ENCODE peak calls at places on chromosomes 5 and 9, in four cellular contexts. F, J, Y and G are unnamed samples.

GRCh38 chr5:53017383-53017782 is 28.2 kb downstream of the ITGA2 start:
- DNase-seq in Y (no peak), F (no peak), J (no peak), G (no peak)

GRCh38 chr9:1366300-1366699 is 316.1 kb downstream of the DMRT2 start:
- DNase-seq in J (no peak), F (no peak), Y (no peak), G (no peak)

GRCh38 chr5:18105449-18105848 is 471.2 kb downstream of the TAF11L14 start:
- DNase-seq in J (no peak), F (no peak), Y (no peak), G (no peak)

GRCh38 chr9:114694146-114694545 is 12.2 kb upstream of the TEX48 start:
- DNase-seq in Y (no peak), F (peak; percentile 23), J (no peak), G (no peak)

GRCh38 chr9:113887436-113887835 is 11.3 kb downstream of the ZNF618 start:
- DNase-seq in F (no peak), Y (no peak), J (no peak), G (no peak)

GRCh38 chr9:98922721-98923435 is 20.8 kb upstream of the COL15A1 start:
- DNase-seq in J (no peak), F (peak; percentile 42), Y (no peak), G (no peak)

GRCh38 chr5:169020102-169020501 is 280.8 kb downstream of the SLIT3 start:
- DNase-seq in F (no peak), J (no peak), Y (no peak), G (peak; percentile 58)

GRCh38 chr5:133642153-133642552 is 29.8 kb upstream of the FSTL4 start:
- DNase-seq in Y (no peak), F (no peak), J (no peak), G (no peak)

GRCh38 chr5:74581988-74582365 is 58.6 kb downstream of the ENC1 start:
- DNase-seq in J (no peak), F (no peak), Y (no peak), G (no peak)

GRCh38 chr9:78371981-78372380 is 75.1 kb downstream of the PSAT1 start:
- DNase-seq in F (no peak), J (no peak), Y (no peak), G (no peak)

GRCh38 chr5:42950466-42951168 is 89.5 kb downstream of the ANXA2R start:
- DNase-seq in Y (no peak), F (peak; percentile 100), J (no peak), G (peak; percentile 97)

GRCh38 chr9:127937383-127938297 is at the start of gene DPM2:
- DNase-seq in J (peak; percentile 73), Y (no peak), F (peak; percentile 81), G (peak; percentile 93)

GRCh38 chr5:21661129-21661528 is 1192.0 kb downstream of the CDH12 start:
- DNase-seq in F (peak; percentile 62), J (no peak), Y (no peak), G (no peak)

GRCh38 chr5:115551415-115551814 is 6.8 kb upstream of the FEM1C start:
- DNase-seq in Y (no peak), J (no peak), F (no peak), G (peak; percentile 29)

GRCh38 chr9:132210472-132211145 is 48.8 kb downstream of the NTNG2 start:
- DNase-seq in F (peak; percentile 94), Y (no peak), J (no peak), G (no peak)

GRCh38 chr9:108477538-108478006 is 378.2 kb downstream of the ACTL7B start:
- DNase-seq in F (peak; percentile 87), J (peak; percentile 32), Y (no peak), G (peak; percentile 82)

GRCh38 chr9:92637886-92638620 is 31.9 kb downstream of the IPPK start:
- DNase-seq in J (no peak), Y (no peak), F (no peak), G (no peak)

GRCh38 chr9:129335456-129336129 is 157.5 kb upstream of the IER5L start:
- DNase-seq in J (no peak), Y (no peak), F (no peak), G (no peak)

GRCh38 chr9:129336130-129336528 is 158.1 kb upstream of the IER5L start:
- DNase-seq in F (peak; percentile 46), J (no peak), Y (no peak), G (no peak)

GRCh38 chr9:129333961-129334743 is 156.1 kb upstream of the IER5L start:
- DNase-seq in Y (peak; percentile 94), F (peak; percentile 92), J (peak; percentile 94), G (peak; percentile 99)

GRCh38 chr9:129333613-129333960 is 155.5 kb upstream of the IER5L start:
- DNase-seq in J (peak; percentile 31), Y (no peak), F (no peak), G (peak; percentile 94)

DNA sequence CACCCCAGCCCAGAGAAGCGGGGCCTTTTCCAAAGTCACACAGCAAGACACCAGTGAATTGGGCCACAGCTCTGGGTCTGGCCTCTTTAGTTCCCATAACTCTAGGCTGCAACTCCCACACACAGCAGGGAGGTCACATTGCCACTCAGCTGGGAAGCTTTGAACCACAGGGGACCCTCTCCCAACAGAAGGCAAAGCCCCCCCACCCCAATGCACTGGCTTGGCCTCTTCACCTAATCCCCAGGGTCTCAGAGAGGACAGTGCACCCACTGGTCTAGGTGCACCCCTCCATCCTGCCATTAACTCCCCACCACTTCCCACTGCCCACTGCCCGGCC is 156.7 kb upstream of the IER5L start:
- DNase-seq in J (no peak), F (no peak), Y (no peak), G (no peak)
- H3K27ac ChIP-seq in J (peak overlapping the region; percentile 93), F (peak overlapping the region; percentile 91), Y (peak overlapping the region; percentile 92), G (peak overlapping the region; percentile 100)

GRCh38 chr5:37448941-37449340 is 69.8 kb downstream of the WDR70 start:
- DNase-seq in F (peak; percentile 84), J (no peak), Y (no peak), G (no peak)
- TF ChIP-seq MAFK in F (no peak), J (no peak), Y (no peak), G (no peak)

DNA sequence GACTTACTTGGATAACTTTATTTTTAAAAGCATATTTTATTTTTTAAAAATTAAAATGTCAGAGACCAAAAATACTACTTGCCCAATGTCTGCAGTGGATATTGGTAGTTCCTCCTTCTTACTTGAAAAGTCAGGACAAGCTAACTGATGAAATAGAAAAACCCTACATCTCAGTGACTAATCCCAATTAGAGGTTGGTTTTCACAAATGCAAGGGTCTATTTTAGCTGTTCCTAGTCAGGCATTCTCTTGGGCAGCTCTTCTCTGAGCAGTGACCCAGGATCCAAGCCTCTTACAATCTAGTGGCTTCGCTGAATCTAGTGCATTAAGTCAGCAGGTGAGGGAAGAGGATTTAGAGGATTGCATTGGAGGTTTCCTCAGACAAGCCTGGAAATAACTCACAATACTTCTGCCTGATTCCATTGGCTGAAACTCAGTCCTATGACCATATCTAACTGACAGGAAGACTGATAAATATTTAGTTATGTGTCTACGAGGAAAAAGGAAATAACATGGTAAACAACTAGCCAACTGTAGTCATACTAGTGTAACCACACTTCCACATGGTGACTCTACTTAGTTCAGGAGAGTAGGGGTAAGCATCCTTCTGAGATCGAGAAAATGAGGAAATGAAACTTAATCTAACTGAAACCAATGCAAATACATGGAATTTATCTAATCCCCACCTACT is 34.2 kb upstream of the MIER3 start:
- DNase-seq in Y (no peak), J (no peak), F (no peak), G (no peak)
- H3K27ac ChIP-seq in Y (no peak overlapping the region), J (no peak overlapping the region), F (no peak overlapping the region), G (no peak overlapping the region)

DNA sequence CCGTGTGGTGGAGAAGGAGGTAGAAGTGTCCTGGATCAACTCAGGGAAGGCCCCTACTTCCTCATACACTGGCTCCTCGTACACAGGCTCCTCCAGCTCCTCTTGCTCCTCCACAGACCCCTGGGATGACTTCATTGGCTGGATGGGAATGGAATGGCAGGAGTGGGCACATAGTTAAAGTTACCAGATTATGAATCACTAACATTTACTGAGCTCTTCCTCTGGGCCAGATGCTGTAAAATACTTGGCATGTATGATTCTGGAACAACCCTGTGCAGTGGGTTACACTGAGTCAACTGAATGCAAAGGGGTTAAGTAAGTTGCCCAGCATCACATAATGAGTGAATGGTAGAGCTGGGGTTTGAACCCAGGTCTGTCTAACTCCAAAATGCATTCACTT is 3.1 kb upstream of the FCHSD1 start:
- DNase-seq in Y (no peak), J (no peak), F (peak; percentile 91), G (no peak)
- TF ChIP-seq MAFK in Y (no peak), J (no peak), F (peak; percentile 16), G (no peak)

GRCh38 chr5:58136416-58136815 is 323.5 kb downstream of the PLK2 start:
- DNase-seq in Y (no peak), J (no peak), F (no peak), G (no peak)
- H3K27ac ChIP-seq in Y (no peak overlapping the region), J (no peak overlapping the region), F (no peak overlapping the region), G (peak overlapping the region; percentile 86)

GRCh38 chr5:142499591-142500384 is 175.0 kb upstream of the SPRY4 start:
- DNase-seq in Y (no peak), J (peak; percentile 89), F (no peak), G (no peak)
- TF ChIP-seq MAFK in Y (no peak), J (no peak), F (no peak), G (no peak)